ENCODE peak calls at places on chromosomes 6 and 20, in nine cellular contexts. W is upper lobe of right lung, K is Panc1, H is A549, P is progenitor cell of endocrine pancreas, V is brain microvascular endothelial cell, X is endothelial cell of umbilical vein, M is mammary epithelial cell, N is activated B cell treated with CpG ODN at 0.5 μM for 24 hours. J is an unnamed sample.

GRCh38 chr6:139751179-139751578 is 376.7 kb upstream of the CITED2 start:
- DNase-seq in K (no peak), V (no peak), W (no peak), M (no peak), N (no peak), X (no peak), H (no peak), P (no peak), J (no peak)

GRCh38 chr6:169978615-169979161 is 227.3 kb downstream of the ERMARD start:
- DNase-seq in V (no peak), K (no peak), X (no peak), M (peak), P (no peak), N (no peak), W (peak), H (no peak), J (no peak)

GRCh38 chr20:15339264-15339663 is 1001.9 kb upstream of the FLRT3 start:
- DNase-seq in M (peak), N (no peak), H (no peak), P (no peak), K (no peak), X (no peak), W (no peak), V (no peak), J (no peak)

GRCh38 chr6:161575508-161576254 is 301.8 kb upstream of the AGPAT4 start:
- DNase-seq in K (no peak), W (no peak), X (no peak), H (no peak), N (no peak), P (no peak), V (no peak), M (no peak), J (no peak)

GRCh38 chr6:82138075-82138791 is 109.3 kb downstream of the IBTK start:
- DNase-seq in W (no peak), H (no peak), N (no peak), K (no peak), X (no peak), M (peak), V (no peak), P (no peak), J (no peak)

GRCh38 chr6:57267586-57268293 is 45.6 kb upstream of the RAB23 start:
- DNase-seq in P (peak), H (peak), X (peak), M (peak), K (peak), V (peak), W (no peak), N (no peak), J (peak)

GRCh38 chr20:24730750-24731149 is 218.3 kb upstream of the CST7 start:
- DNase-seq in V (no peak), H (no peak), K (no peak), X (no peak), N (no peak), P (no peak), M (no peak), W (no peak), J (no peak)

GRCh38 chr6:158630944-158631616 is 13.5 kb downstream of the DYNLT1 start:
- DNase-seq in M (peak), W (peak), H (no peak), X (peak), N (no peak), P (no peak), K (no peak), V (peak), J (peak)

GRCh38 chr6:57421503-57421902 is 104.1 kb downstream of the PRIM2 start:
- DNase-seq in M (no peak), X (no peak), V (no peak), P (no peak), N (no peak), W (no peak), K (no peak), H (no peak), J (peak)

GRCh38 chr20:24956001-24956761 is 7.1 kb downstream of the CST7 start:
- DNase-seq in V (no peak), P (no peak), N (no peak), W (no peak), M (no peak), K (no peak), X (no peak), H (no peak), J (no peak)

GRCh38 chr6:141218583-141218982 is 914.1 kb upstream of the GJE1 start:
- DNase-seq in N (no peak), H (no peak), X (no peak), P (no peak), M (no peak), K (no peak), V (no peak), W (no peak), J (no peak)

GRCh38 chr20:51469578-51470520 is 72.7 kb downstream of the NFATC2 start:
- DNase-seq in H (no peak), W (no peak), X (peak), P (no peak), V (no peak), N (no peak), M (no peak), K (no peak), J (no peak)

GRCh38 chr20:52590100-52590499 is 382.1 kb upstream of the TSHZ2 start:
- DNase-seq in H (no peak), N (no peak), W (no peak), P (no peak), K (no peak), X (no peak), M (no peak), V (no peak), J (no peak)

GRCh38 chr20:63025534-63026331 is 19.0 kb upstream of the BHLHE23 start:
- DNase-seq in P (no peak), X (no peak), V (peak), H (no peak), K (no peak), M (peak), N (no peak), W (peak), J (peak)

GRCh38 chr20:40668449-40669228 is 20.4 kb downstream of the MAFB start:
- DNase-seq in M (peak), N (no peak), W (no peak), X (no peak), K (no peak), P (no peak), V (peak), H (no peak), J (no peak)

GRCh38 chr20:33753143-33753542 is 21.3 kb downstream of the ZNF341 start:
- DNase-seq in H (no peak), M (no peak), X (no peak), P (no peak), W (no peak), N (no peak), K (no peak), V (no peak), J (no peak)

GRCh38 chr6:142297996-142298753 is 3.6 kb upstream of the ADGRG6 start:
- DNase-seq in H (no peak), X (peak), P (no peak), W (no peak), M (peak), N (no peak), K (peak), V (peak), J (peak)

GRCh38 chr6:93676506-93676905 is 257.1 kb upstream of the EPHA7 start:
- DNase-seq in M (no peak), V (no peak), N (no peak), K (no peak), H (no peak), X (peak), P (no peak), W (no peak), J (no peak)

GRCh38 chr6:14921170-14921569 is 324.7 kb upstream of the JARID2 start:
- DNase-seq in P (peak), H (no peak), V (no peak), W (peak), M (no peak), X (no peak), N (no peak), K (no peak), J (no peak)

GRCh38 chr6:30885481-30885998 is 1.2 kb downstream of the DDR1 start:
- DNase-seq in K (no peak), N (no peak), X (no peak), W (no peak), P (no peak), H (peak), V (peak), M (peak), J (no peak)

GRCh38 chr20:59018817-59019216 is 412 bp upstream of the TUBB1 start:
- DNase-seq in V (no peak), N (no peak), X (no peak), H (no peak), K (no peak), P (no peak), W (peak), M (no peak), J (no peak)

GRCh38 chr20:4132956-4133355 is 117.6 kb upstream of the RNF24 start:
- DNase-seq in X (no peak), P (no peak), H (no peak), M (no peak), V (no peak), K (no peak), N (no peak), W (no peak), J (no peak)

GRCh38 chr20:50320910-50321796 is 130.5 kb downstream of the CEBPB start:
- DNase-seq in N (no peak), P (peak), V (peak), X (peak), H (peak), K (no peak), M (peak), W (peak), J (peak)

GRCh38 chr6:30041821-30042220 is 19.2 kb upstream of the POLR1H start:
- DNase-seq in V (no peak), M (no peak), N (no peak), P (no peak), W (no peak), X (no peak), H (no peak), K (no peak), J (no peak)

GRCh38 chr6:56899311-56899710 is 55.6 kb upstream of the BEND6 start:
- DNase-seq in W (no peak), X (no peak), M (no peak), H (no peak), N (no peak), P (no peak), K (no peak), V (no peak), J (peak)

GRCh38 chr20:16714765-16715164 is 15.1 kb upstream of the SNRPB2 start:
- DNase-seq in V (no peak), K (no peak), W (no peak), N (no peak), M (no peak), H (no peak), X (no peak), P (no peak), J (no peak)

GRCh38 chr20:42567409-42567808 is 622.3 kb downstream of the PTPRT start:
- DNase-seq in H (no peak), P (no peak), X (no peak), W (no peak), N (no peak), V (no peak), K (no peak), M (peak), J (no peak)

GRCh38 chr20:36349384-36350170 is 43.4 kb downstream of the DLGAP4 start:
- DNase-seq in V (no peak), K (no peak), N (no peak), X (no peak), M (peak), P (no peak), H (no peak), W (no peak), J (no peak)

GRCh38 chr20:44354979-44355502 is 458 bp upstream of the HNF4A start:
- DNase-seq in P (no peak), W (no peak), X (no peak), N (no peak), M (no peak), K (no peak), V (no peak), H (peak), J (no peak)

DNA sequence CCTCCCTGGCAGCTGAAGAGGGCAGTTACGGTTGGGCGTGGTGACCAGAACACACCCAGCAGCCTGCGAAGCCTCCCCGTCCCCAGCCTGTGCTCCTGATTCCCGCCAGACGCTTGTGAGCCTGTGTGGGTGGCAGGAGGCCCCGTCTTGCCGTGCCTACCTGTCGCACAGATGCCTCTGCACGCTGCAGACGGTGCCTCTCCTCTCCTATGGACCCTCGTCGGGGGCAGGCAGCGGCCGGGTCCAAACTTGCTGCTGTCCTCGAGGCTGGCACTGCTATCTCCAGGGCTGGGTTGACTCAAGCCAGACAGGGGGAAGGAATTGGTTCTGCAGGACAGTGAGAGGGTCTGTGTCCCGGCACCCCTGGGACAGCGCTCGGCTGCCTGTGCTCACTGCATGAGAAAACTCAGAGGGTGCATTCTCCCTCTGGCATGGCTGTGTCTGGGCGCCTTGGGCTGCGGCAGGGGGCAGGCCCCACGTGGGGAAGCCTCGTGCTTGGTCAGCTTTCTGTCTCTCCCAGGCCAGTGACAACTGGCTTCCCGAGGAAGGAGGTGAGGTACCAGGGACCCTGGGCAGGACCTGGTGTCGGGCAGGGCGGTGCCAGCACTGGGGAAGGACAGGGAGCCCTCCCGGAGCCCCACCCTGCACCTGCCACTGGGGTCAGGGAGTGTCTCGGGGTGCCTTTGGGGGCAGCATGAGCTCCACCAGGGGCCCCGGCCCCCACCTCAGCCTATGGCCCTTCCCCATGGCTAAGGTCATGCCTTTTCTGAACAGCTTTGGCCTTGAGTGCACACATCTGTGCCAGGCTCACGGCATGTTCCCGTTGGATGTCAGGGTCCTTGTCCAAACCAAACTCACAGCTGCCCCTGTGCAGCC is 127.5 kb downstream of the TAF4 start:
- DNase-seq in V (no peak), K (no peak), W (peak), P (no peak), X (no peak), H (no peak), M (no peak), N (no peak), J (no peak)
- TF ChIP-seq CTCF in V (no peak), K (no peak), W (no peak), P (no peak), X (no peak), H (no peak), M (no peak), N (no peak), J (no peak)

DNA sequence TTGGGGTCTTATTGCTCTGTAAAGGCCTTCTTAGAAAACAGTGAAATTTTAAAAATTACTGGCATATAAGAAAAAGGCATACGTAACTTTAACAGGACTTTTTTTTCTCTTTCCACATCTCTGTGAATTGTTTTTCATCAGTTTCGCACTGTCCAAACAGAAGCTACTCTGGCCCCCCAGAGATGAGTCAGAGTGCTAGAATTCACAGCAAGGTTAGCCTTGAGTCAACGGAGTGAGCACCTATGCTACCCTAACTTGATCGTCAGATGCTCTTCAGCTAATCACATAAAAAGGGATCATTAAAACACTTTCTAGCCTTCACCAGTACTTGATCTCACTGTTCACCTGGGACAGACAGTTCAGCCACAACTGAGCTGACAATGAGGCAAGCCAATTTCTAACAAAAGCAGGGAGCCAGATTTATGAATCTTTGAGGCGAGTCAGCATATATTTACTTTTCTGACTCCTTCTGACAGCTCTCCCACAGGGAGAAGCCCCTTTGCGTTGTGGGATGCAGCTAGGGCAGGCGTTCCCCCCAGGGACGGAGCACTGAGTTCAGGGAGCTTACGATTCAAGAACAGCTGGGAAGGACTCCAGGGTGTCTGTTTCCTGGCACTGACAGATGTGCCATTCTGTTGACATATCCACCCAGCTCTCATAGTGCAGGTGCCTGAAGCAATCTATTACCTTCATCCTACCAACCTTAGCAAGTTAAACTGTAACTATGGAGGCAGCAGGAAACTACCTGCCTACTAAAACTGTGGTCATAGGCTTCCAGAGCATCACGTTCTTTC is 46.4 kb upstream of the SPDEF start:
- DNase-seq in V (peak), M (no peak), P (no peak), K (no peak), X (no peak), H (peak), W (no peak), N (no peak), J (no peak)
- TF ChIP-seq CTCF in V (no peak), M (no peak), P (no peak), K (no peak), X (no peak), H (no peak), W (no peak), N (no peak), J (no peak)

GRCh38 chr20:275791-276190 is 14.8 kb downstream of the C20orf96 start:
- DNase-seq in M (no peak), N (no peak), V (no peak), H (no peak), P (no peak), X (no peak), K (no peak), W (no peak), J (no peak)

GRCh38 chr20:278181-278580 is 12.4 kb downstream of the C20orf96 start:
- DNase-seq in K (no peak), H (no peak), V (no peak), X (no peak), M (no peak), P (no peak), W (no peak), N (no peak), J (no peak)

GRCh38 chr20:276620-277495 is 13.7 kb downstream of the C20orf96 start:
- DNase-seq in M (no peak), H (no peak), K (no peak), V (no peak), P (no peak), W (no peak), N (no peak), X (no peak), J (no peak)

GRCh38 chr20:277496-277781 is 13.1 kb downstream of the C20orf96 start:
- DNase-seq in V (no peak), P (no peak), X (no peak), N (no peak), K (no peak), W (no peak), H (no peak), M (no peak), J (no peak)

GRCh38 chr20:278607-279571 is 11.7 kb downstream of the C20orf96 start:
- DNase-seq in K (no peak), M (no peak), W (no peak), N (no peak), H (no peak), V (no peak), X (no peak), P (no peak), J (no peak)
- TF ChIP-seq CTCF in K (no peak), M (no peak), W (peak), N (no peak), H (no peak), V (peak), X (peak), P (no peak), J (no peak)

DNA sequence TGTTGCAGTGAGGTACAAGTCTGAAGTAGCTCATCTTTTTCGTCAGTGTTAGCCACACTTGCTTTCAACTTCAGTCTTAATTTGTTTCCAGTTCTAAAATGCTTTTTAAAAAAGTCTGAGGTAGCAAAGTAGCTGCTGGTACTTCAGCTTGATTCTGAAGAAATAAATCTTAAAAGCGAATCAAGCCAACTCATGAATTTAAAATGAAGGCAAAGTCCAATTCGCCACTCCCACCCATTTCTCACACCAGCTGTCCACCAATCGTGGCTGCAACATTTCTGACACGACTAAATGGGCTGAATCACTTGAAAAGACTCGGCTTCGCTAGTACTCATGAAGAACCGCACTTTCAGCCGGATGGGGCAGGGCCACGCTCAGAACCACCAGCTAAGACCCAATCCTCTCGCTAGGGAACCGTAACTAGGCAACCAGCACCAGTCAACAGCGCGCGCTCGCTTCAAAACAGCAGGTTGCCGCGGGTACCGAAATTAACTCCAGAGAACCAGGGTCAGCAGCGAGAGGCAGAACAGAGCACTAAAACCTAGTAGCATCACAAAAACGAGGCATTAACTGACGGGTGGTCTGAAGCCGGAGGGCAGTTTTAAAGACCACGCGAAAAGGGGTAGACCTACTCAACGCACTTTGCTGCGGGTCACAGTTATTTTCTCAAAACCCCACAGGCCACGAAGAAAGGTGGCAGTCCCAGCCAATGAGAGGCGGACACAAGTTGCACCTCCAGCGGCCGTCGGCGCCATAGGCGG is 900 bp downstream of the BCLAF1 start:
- DNase-seq in X (peak), M (peak), H (peak), N (peak), P (peak), W (peak), K (no peak), V (peak), J (peak)
- TF ChIP-seq CTCF in X (no peak), M (no peak), H (no peak), N (no peak), P (peak), W (peak), K (no peak), V (peak), J (peak)